ENCODE peak calls at places on chromosomes 6 and 20, in seven cellular contexts. H, P, G, W, O, Z and B are unnamed samples.

GRCh38 chr6:105184921-105185320 is 5.1 kb upstream of the POPDC3 start:
- DNase-seq in H (no peak), P (no peak), G (no peak), W (no peak), O (no peak), Z (no peak), B (no peak)

GRCh38 chr6:168103036-168103830 is 24.2 kb upstream of the FRMD1 start:
- DNase-seq in H (no peak), P (no peak), G (no peak), W (no peak), O (no peak), Z (peak), B (no peak)

GRCh38 chr20:51402201-51402600 is 140.3 kb downstream of the NFATC2 start:
- DNase-seq in H (no peak), P (peak), G (no peak), W (no peak), O (no peak), Z (no peak), B (no peak)

GRCh38 chr20:43770342-43770741 is 43.5 kb upstream of the GTSF1L start:
- DNase-seq in H (no peak), P (no peak), G (no peak), W (no peak), O (no peak), Z (no peak), B (no peak)

GRCh38 chr6:73131706-73132105 is 93.6 kb downstream of the KHDC1L start:
- DNase-seq in H (no peak), P (no peak), G (peak), W (no peak), O (no peak), Z (no peak), B (no peak)

GRCh38 chr6:107444277-107444676 is 15.1 kb downstream of the PDSS2 start:
- DNase-seq in H (no peak), P (no peak), G (no peak), W (no peak), O (no peak), Z (no peak), B (no peak)

GRCh38 chr20:32441638-32442037 is 83.5 kb downstream of the ASXL1 start:
- DNase-seq in H (no peak), P (no peak), G (no peak), W (no peak), O (peak), Z (no peak), B (no peak)

GRCh38 chr6:33428219-33428890 is 8.5 kb downstream of the SYNGAP1 start:
- DNase-seq in H (no peak), P (peak), G (peak), W (peak), O (no peak), Z (no peak), B (no peak)

GRCh38 chr6:6024220-6024619 is 17.5 kb upstream of the NRN1 start:
- DNase-seq in H (no peak), P (no peak), G (no peak), W (no peak), O (no peak), Z (no peak), B (no peak)

GRCh38 chr6:10733151-10733715 is 10.4 kb downstream of the TMEM14C start:
- DNase-seq in H (no peak), P (no peak), G (no peak), W (peak), O (peak), Z (no peak), B (no peak)

GRCh38 chr6:11971154-11971553 is 41.0 kb upstream of the HIVEP1 start:
- DNase-seq in H (no peak), P (no peak), G (no peak), W (no peak), O (no peak), Z (no peak), B (no peak)

GRCh38 chr20:25204550-25205276 is 9.2 kb downstream of the ENTPD6 start:
- DNase-seq in H (no peak), P (no peak), G (no peak), W (no peak), O (no peak), Z (no peak), B (no peak)

GRCh38 chr6:49030621-49031020 is 432.4 kb downstream of the MMUT start:
- DNase-seq in H (no peak), P (no peak), G (no peak), W (no peak), O (no peak), Z (no peak), B (no peak)

GRCh38 chr20:37519508-37520416 is 1.3 kb upstream of the NNAT start:
- DNase-seq in H (peak), P (peak), G (peak), W (peak), O (peak), Z (no peak), B (no peak)

GRCh38 chr6:90003941-90004340 is 109.7 kb downstream of the GJA10 start:
- DNase-seq in H (no peak), P (no peak), G (no peak), W (no peak), O (no peak), Z (no peak), B (no peak)

GRCh38 chr6:50939931-50940330 is 121.3 kb downstream of the TFAP2B start:
- DNase-seq in H (no peak), P (no peak), G (no peak), W (no peak), O (no peak), Z (no peak), B (no peak)

GRCh38 chr20:59628171-59628570 is 23.8 kb downstream of the PHACTR3 start:
- DNase-seq in H (no peak), P (no peak), G (no peak), W (no peak), O (peak), Z (no peak), B (no peak)

GRCh38 chr6:80363501-80363900 is 257.0 kb downstream of the BCKDHB start:
- DNase-seq in H (no peak), P (no peak), G (no peak), W (no peak), O (no peak), Z (no peak), B (no peak)

GRCh38 chr6:6920114-6920983 is 187.4 kb upstream of the RREB1 start:
- DNase-seq in H (no peak), P (no peak), G (no peak), W (no peak), O (no peak), Z (no peak), B (no peak)

GRCh38 chr6:106611030-106611429 is 18.3 kb downstream of the RTN4IP1 start:
- DNase-seq in H (no peak), P (no peak), G (peak), W (no peak), O (no peak), Z (no peak), B (no peak)

GRCh38 chr6:55833284-55833683 is 42.1 kb downstream of the BMP5 start:
- DNase-seq in H (no peak), P (no peak), G (no peak), W (no peak), O (no peak), Z (no peak), B (no peak)

GRCh38 chr6:35080016-35080680 is 61.0 kb downstream of the TCP11 start:
- DNase-seq in H (peak), P (peak), G (no peak), W (no peak), O (peak), Z (peak), B (no peak)

GRCh38 chr6:32082951-32083350 is 26.2 kb downstream of the TNXB start:
- DNase-seq in H (peak), P (no peak), G (no peak), W (no peak), O (peak), Z (no peak), B (peak)
- H3K27ac ChIP-seq in H (peak), P (peak), G (no peak), W (no peak), O (peak), Z (peak), B (peak)

DNA sequence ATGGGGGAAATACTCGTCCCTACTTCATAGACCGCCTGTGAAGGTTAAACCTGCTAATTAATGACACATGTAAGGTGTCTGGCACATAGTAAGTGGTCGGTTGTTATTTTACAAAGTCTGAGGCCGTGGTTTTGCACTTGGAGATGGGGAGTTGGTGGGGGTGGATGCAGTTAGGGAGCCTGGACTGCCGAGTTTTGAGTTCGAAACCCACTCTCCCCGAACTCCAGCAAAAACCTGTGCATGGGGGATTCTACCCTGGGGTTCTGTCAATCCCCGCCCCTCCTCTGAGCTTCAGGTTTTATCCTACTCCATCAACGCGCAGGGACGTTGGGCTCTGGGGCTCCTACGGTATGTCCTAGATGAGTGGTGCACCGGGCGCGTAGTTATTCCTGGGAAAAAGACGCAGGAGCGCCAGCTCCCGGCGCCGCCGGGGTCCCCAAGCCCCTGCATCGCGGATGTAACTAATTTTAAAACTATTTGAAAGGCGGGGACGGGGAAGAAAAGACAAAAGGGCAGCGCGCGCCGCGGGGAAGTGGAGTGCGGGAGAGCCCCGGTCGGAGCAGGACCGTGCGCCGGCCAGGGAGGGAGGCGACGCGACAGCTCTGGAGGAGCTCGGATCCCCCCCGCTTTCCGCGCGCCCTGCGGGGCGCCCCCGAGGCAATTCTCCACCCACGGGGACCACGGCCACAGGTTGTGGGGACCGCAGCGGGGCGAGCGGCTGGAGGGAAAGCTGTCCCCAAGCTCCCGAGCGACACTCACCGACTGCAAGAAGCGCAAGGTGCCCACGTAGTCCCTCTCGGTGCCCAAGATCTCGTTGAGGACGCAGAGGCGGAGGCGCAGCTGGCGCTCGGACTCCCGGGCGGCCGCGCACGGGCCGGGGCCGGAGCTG is 672 bp downstream of the PREX1 start:
- DNase-seq in H (no peak), P (peak), G (peak), W (peak), O (no peak), Z (peak), B (no peak)
- TF ChIP-seq CTCF in H (no peak), P (no peak), G (no peak), W (no peak), O (no peak), Z (no peak), B (no peak)

GRCh38 chr6:20533746-20534294 is 437 bp upstream of the CDKAL1 start:
- DNase-seq in H (no peak), P (no peak), G (no peak), W (peak), O (no peak), Z (no peak), B (no peak)
- H3K4me3 ChIP-seq in H (peak), P (peak), G (peak), W (peak), O (peak), Z (peak), B (peak)

GRCh38 chr20:1473821-1474220 is 7.2 kb upstream of the NSFL1C start:
- DNase-seq in H (no peak), P (no peak), G (no peak), W (no peak), O (no peak), Z (no peak), B (no peak)

GRCh38 chr20:1473244-1473635 is 6.6 kb upstream of the NSFL1C start:
- DNase-seq in H (no peak), P (no peak), G (no peak), W (no peak), O (no peak), Z (no peak), B (no peak)

GRCh38 chr20:1472556-1473243 is 6.1 kb upstream of the NSFL1C start:
- DNase-seq in H (no peak), P (no peak), G (no peak), W (no peak), O (no peak), Z (no peak), B (no peak)

GRCh38 chr20:1474817-1475603 is 8.4 kb upstream of the NSFL1C start:
- DNase-seq in H (no peak), P (no peak), G (peak), W (peak), O (no peak), Z (no peak), B (no peak)

DNA sequence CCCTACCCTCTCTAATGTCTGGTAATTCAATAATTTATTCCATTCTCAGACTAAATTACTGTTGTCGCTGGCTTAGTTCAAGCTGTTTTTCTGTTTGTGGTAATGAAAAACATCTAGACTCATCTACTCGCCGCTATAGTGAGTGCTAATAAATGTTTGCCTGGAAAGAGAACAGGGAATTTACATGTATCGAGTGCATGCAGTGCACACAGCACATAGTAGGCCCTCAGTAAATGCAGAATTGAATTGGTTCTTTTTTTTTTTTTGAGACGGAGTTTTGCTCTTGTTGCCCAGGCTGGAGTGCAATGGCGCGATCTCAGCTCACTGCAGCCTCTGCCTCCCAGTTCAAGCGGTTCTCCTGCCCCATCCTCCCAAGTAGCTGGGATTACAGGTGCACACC is 7.7 kb upstream of the NSFL1C start:
- DNase-seq in H (no peak), P (no peak), G (no peak), W (no peak), O (no peak), Z (no peak), B (no peak)
- H3K27ac ChIP-seq in H (no peak), P (no peak), G (no peak), W (no peak), O (no peak), Z (no peak), B (no peak)

GRCh38 chr6:82525775-82526515 is 162.3 kb downstream of the TPBG start:
- DNase-seq in H (no peak), P (no peak), G (no peak), W (no peak), O (no peak), Z (no peak), B (no peak)
- TF ChIP-seq CTCF in H (no peak), P (no peak), G (no peak), W (no peak), O (no peak), Z (no peak), B (no peak)

DNA sequence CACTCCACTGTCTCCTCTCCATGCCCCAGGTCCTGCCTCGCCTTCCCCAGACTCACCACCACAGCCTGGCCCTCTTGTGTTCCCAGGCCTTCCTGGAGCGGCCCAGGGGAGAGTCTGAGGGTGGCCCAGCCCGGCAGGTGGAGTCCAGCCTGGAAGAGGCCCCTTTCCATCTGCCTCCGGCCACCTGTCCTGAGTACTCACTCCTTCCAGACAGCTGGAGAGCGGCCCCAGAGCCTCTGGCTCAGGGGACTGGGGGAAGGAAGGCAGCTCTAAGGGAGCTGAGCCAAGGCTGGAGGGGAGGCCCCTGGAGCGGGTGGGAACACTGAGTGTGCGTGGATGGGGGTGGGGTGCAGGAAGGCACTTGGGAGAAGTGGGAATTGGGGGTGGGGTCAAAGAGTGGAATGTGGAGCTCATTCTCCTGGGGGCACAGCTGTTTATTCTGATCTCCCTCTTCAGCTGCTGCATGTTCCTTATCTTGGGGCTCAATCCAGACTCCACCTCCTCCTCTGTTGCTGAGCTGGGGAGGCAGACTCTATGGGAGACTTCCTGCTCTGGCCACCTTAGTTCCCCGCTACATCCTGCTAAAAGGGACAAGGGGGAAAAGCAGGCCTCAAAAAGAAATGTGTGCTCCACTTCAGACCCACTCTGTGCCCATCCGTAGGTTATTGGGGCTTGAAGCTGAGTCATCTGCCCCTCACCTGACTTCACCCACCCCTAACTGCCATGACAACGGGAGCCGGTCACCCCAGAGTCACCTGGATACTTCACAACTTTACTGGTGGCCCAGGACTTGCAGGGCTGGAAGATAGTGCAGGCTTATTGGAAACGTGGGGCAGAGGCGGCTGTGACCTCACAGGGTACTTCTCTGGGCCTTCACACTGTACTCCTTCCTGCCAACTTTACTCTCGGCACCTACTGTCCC is 19.5 kb upstream of the TAF8 start:
- DNase-seq in H (no peak), P (no peak), G (peak), W (peak), O (no peak), Z (peak), B (no peak)
- H3K4me3 ChIP-seq in H (no peak), P (no peak), G (no peak), W (no peak), O (no peak), Z (no peak), B (no peak)

GRCh38 chr6:3356056-3356823 is 97.5 kb downstream of the PSMG4 start:
- DNase-seq in H (peak), P (peak), G (peak), W (peak), O (peak), Z (peak), B (peak)

GRCh38 chr6:3353939-3354338 is 95.2 kb downstream of the PSMG4 start:
- DNase-seq in H (no peak), P (no peak), G (no peak), W (no peak), O (peak), Z (no peak), B (no peak)

GRCh38 chr6:3355358-3356055 is 96.8 kb downstream of the PSMG4 start:
- DNase-seq in H (no peak), P (peak), G (peak), W (peak), O (peak), Z (no peak), B (no peak)

GRCh38 chr6:3353504-3353903 is 94.8 kb downstream of the PSMG4 start:
- DNase-seq in H (no peak), P (no peak), G (no peak), W (no peak), O (peak), Z (no peak), B (no peak)

GRCh38 chr6:3355011-3355357 is 96.2 kb downstream of the PSMG4 start:
- DNase-seq in H (no peak), P (no peak), G (no peak), W (no peak), O (no peak), Z (no peak), B (no peak)
- H3K27ac ChIP-seq in H (peak), P (peak), G (no peak), W (peak), O (peak), Z (peak), B (peak)

GRCh38 chr6:118970866-118971265 is 35.9 kb upstream of the MCM9 start:
- DNase-seq in H (no peak), P (no peak), G (no peak), W (no peak), O (no peak), Z (no peak), B (no peak)

GRCh38 chr6:118965354-118965753 is 30.4 kb upstream of the MCM9 start:
- DNase-seq in H (no peak), P (no peak), G (no peak), W (no peak), O (no peak), Z (no peak), B (no peak)

GRCh38 chr6:118965843-118966242 is 30.9 kb upstream of the MCM9 start:
- DNase-seq in H (no peak), P (no peak), G (no peak), W (no peak), O (no peak), Z (no peak), B (no peak)

GRCh38 chr6:118967239-118967638 is 32.3 kb upstream of the MCM9 start:
- DNase-seq in H (no peak), P (no peak), G (no peak), W (no peak), O (no peak), Z (no peak), B (no peak)

DNA sequence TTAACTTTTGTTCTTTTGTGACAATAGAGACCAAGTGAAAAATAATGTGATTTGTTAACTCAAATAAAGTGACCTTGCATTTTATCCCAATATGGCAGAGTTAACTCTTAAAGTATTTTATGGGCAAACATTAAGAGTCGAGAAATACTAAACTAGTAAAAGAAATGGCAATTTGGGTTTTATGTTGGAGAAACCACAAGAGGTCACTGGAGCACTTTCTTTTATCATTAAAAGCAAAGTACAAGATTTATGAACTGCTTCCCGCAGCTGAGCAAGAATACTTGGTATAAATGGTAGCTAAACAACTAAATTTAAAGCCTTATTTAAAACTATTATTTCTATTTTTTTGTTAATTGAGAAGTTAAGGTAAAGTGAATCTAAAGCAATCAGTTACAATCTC is 33.5 kb upstream of the MCM9 start:
- DNase-seq in H (no peak), P (no peak), G (peak), W (peak), O (no peak), Z (no peak), B (no peak)
- TF ChIP-seq CTCF in H (no peak), P (peak), G (peak), W (peak), O (peak), Z (peak), B (peak)

DNA sequence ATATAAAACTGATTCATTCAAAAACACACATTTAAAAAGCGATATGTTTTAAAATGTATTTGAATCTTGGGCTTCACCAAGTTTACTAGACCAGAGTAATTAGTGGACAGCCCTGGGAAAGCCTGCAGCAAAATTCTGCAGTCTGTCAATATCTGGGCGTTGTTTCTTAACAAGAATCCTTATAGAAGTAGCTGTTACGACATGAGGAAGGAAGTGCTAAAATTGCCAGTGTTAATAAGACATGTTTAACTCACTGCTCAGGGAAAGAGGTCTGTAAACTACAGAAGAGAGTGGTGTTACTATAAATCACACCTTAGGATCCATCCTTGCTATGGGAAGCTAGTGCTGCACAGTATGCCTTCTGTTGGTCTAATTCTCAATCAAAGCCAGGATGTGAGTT is 120.6 kb downstream of the TBX18 start:
- DNase-seq in H (no peak), P (no peak), G (no peak), W (no peak), O (no peak), Z (no peak), B (no peak)
- H3K4me3 ChIP-seq in H (no peak), P (no peak), G (no peak), W (no peak), O (no peak), Z (no peak), B (no peak)